ENCODE peak calls at places on chromosomes 5 and 9, in five cellular contexts. D is AG04450, P is astrocyte of the spinal cord, Z is psoas muscle, B is HCT116. N is an unnamed sample.

GRCh38 chr9:97382099-97382718 is 29.7 kb upstream of the TDRD7 start:
- DNase-seq in D (no peak), P (no peak), Z (no peak), B (no peak), N (no peak)

GRCh38 chr9:26947736-26948135 is 694 bp upstream of the PLAA start:
- DNase-seq in D (no peak), P (no peak), Z (no peak), B (no peak), N (no peak)

GRCh38 chr5:151071021-151071420 is 9.8 kb downstream of the TNIP1 start:
- DNase-seq in D (no peak), P (no peak), Z (no peak), B (no peak), N (no peak)

GRCh38 chr9:136316271-136316751 is 11.0 kb upstream of the GPSM1 start:
- DNase-seq in D (no peak), P (no peak), Z (no peak), B (no peak), N (no peak)

GRCh38 chr5:143182901-143183820 is 220.3 kb downstream of the NR3C1 start:
- DNase-seq in D (no peak), P (no peak), Z (peak), B (no peak), N (no peak)

GRCh38 chr9:14347408-14348224 is 33.7 kb upstream of the NFIB start:
- DNase-seq in D (no peak), P (peak), Z (peak), B (no peak), N (no peak)

GRCh38 chr9:133112361-133113026 is 8.5 kb downstream of the RALGDS start:
- DNase-seq in D (no peak), P (no peak), Z (peak), B (no peak), N (no peak)

GRCh38 chr5:60287174-60287771 is 393.7 kb upstream of the PDE4D start:
- DNase-seq in D (no peak), P (peak), Z (no peak), B (peak), N (peak)

GRCh38 chr5:125342938-125343401 is 596.5 kb upstream of the ZNF608 start:
- DNase-seq in D (peak), P (peak), Z (no peak), B (no peak), N (peak)

GRCh38 chr5:152116926-152117325 is 192.3 kb upstream of the GLRA1 start:
- DNase-seq in D (no peak), P (no peak), Z (no peak), B (no peak), N (no peak)

GRCh38 chr5:150513375-150514309 is 5.7 kb downstream of the NDST1 start:
- DNase-seq in D (no peak), P (peak), Z (peak), B (no peak), N (no peak)

GRCh38 chr5:68335075-68335474 is 119.5 kb downstream of the PIK3R1 start:
- DNase-seq in D (no peak), P (no peak), Z (no peak), B (no peak), N (no peak)
- TF ChIP-seq CTCF in D (no peak), P (no peak), Z (no peak), B (no peak), N (no peak)

GRCh38 chr9:131173995-131174394 is 48.6 kb downstream of the NUP214 start:
- DNase-seq in D (no peak), P (no peak), Z (no peak), B (no peak), N (no peak)
- H3K4me3 ChIP-seq in D (no peak), P (no peak), Z (no peak), B (no peak), N (no peak)

GRCh38 chr9:129495422-129496186 is 125.3 kb downstream of the C9orf50 start:
- DNase-seq in D (peak), P (peak), Z (peak), B (peak), N (no peak)
- TF ChIP-seq CTCF in D (no peak), P (no peak), Z (no peak), B (no peak), N (no peak)

GRCh38 chr5:177601577-177602457 is 1.9 kb downstream of the B4GALT7 start:
- DNase-seq in D (no peak), P (no peak), Z (no peak), B (no peak), N (no peak)

GRCh38 chr5:177600458-177601018 is 606 bp downstream of the B4GALT7 start:
- DNase-seq in D (no peak), P (peak), Z (no peak), B (no peak), N (no peak)

GRCh38 chr5:177602458-177602830 is 2.5 kb downstream of the B4GALT7 start:
- DNase-seq in D (no peak), P (no peak), Z (no peak), B (no peak), N (no peak)

GRCh38 chr5:177603631-177604030 is 3.7 kb downstream of the B4GALT7 start:
- DNase-seq in D (no peak), P (no peak), Z (no peak), B (no peak), N (no peak)

DNA sequence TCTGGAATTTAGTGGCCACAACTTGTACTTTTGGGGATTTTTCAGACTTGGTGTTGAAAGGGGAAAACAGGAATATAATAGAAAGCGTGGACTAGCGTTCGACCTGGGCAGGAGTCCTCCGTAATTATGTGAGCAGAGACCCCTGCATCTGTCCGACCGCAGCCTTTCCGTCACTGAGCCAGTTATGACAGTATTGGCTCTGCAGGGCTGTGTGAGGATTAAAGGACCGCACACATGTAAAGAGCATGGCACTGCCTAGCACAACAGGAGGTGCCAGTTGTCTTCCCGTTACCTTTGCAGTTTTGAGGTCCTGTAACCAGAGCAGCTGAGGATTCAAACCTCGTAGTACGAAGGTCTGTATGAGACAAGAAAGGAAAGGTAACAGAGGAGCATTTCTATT is 1.2 kb downstream of the B4GALT7 start:
- DNase-seq in D (no peak), P (no peak), Z (no peak), B (no peak), N (no peak)
- H3K4me3 ChIP-seq in D (peak), P (peak), Z (peak), B (peak), N (peak)

GRCh38 chr5:159531554-159532105 is 201.3 kb upstream of the IL12B start:
- DNase-seq in D (no peak), P (no peak), Z (no peak), B (no peak), N (no peak)
- TF ChIP-seq CTCF in D (peak), P (peak), Z (peak), B (peak), N (peak)

N was measured in astrocyte of the cerebellum.